ENCODE peak calls at places on chromosomes 11 and 22, in five cellular contexts. W is psoas muscle, G is IMR-90, P is uterus, Z is RWPE1. J is an unnamed sample.

GRCh38 chr22:19716829-19717105 is 2.5 kb downstream of the SEPTIN5 start:
- DNase-seq in W (peak), G (no peak), P (no peak), Z (no peak), J (no peak)

GRCh38 chr22:20532256-20532993 is 25.0 kb downstream of the MED15 start:
- DNase-seq in W (no peak), G (no peak), P (no peak), Z (no peak), J (peak)

GRCh38 chr11:88535916-88536547 is 198.5 kb upstream of the CTSC start:
- DNase-seq in W (no peak), G (peak), P (no peak), Z (peak), J (no peak)

GRCh38 chr11:1946812-1947480 is at the start of gene MRPL23:
- DNase-seq in W (peak), G (no peak), P (peak), Z (no peak), J (no peak)

GRCh38 chr22:31489632-31490495 is at the start of gene EIF4ENIF1:
- DNase-seq in W (peak), G (peak), P (peak), Z (peak), J (peak)

GRCh38 chr11:128405693-128406364 is 181.5 kb downstream of the ETS1 start:
- DNase-seq in W (no peak), G (no peak), P (no peak), Z (no peak), J (no peak)

GRCh38 chr22:23822101-23822671 is 16.6 kb downstream of the DERL3 start:
- DNase-seq in W (no peak), G (no peak), P (no peak), Z (no peak), J (no peak)

GRCh38 chr11:62025429-62026105 is 58.1 kb upstream of the FTH1 start:
- DNase-seq in W (peak), G (peak), P (peak), Z (peak), J (peak)

GRCh38 chr22:42805016-42805997 is 51.8 kb downstream of the ARFGAP3 start:
- DNase-seq in W (peak), G (no peak), P (no peak), Z (peak), J (no peak)

GRCh38 chr11:127996825-127997224 is 590.5 kb downstream of the ETS1 start:
- DNase-seq in W (no peak), G (peak), P (no peak), Z (no peak), J (no peak)

GRCh38 chr22:45707605-45708004 is 36.0 kb downstream of the ATXN10 start:
- DNase-seq in W (no peak), G (no peak), P (no peak), Z (no peak), J (no peak)

GRCh38 chr11:117020287-117020686 is 77.9 kb downstream of the SIK3 start:
- DNase-seq in W (no peak), G (no peak), P (no peak), Z (no peak), J (no peak)

GRCh38 chr11:117019871-117020270 is 78.4 kb downstream of the SIK3 start:
- DNase-seq in W (no peak), G (no peak), P (no peak), Z (no peak), J (no peak)

GRCh38 chr11:117016246-117016645 is 82.0 kb downstream of the SIK3 start:
- DNase-seq in W (no peak), G (no peak), P (no peak), Z (no peak), J (no peak)

GRCh38 chr11:117017456-117017855 is 80.8 kb downstream of the SIK3 start:
- DNase-seq in W (no peak), G (no peak), P (no peak), Z (no peak), J (no peak)

GRCh38 chr11:117016747-117017146 is 81.5 kb downstream of the SIK3 start:
- DNase-seq in W (no peak), G (no peak), P (no peak), Z (no peak), J (no peak)
- H3K27ac ChIP-seq in W (no peak), G (no peak), P (no peak), Z (no peak), J (no peak)

DNA sequence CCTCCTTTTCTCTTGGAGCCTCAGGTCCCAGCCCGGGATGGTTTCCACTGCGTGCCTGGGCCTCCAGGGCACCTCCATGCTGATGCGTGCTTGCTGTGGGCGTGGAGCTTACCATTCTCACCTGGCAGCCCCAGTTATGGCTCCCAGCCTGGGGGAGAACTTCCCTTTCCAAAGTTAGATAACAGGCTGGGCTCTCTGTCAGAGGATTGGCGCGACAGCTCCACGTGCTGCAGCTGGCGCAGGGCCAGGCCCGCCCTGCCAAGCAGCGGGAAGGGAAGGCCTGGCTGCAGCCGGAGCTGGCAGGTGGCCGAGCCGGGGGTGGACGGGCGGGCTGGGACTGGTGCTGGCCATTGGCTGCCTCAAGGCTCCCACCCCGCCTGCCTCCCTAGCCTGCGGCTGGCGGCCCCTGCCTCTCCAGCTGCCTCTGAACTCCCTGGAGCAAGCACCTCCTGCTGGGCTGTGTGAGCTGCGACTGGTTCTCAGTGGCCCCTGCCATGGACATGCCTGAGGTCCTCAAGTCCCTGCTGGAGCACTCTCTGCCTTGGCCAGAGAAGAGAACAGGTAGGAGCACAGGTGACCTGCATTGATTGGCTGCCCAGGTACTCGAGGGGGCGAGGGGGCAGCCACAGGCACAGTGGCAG is 14.6 kb upstream of the TEF start:
- DNase-seq in W (peak), G (peak), P (peak), Z (peak), J (peak)
- H3K27ac ChIP-seq in W (peak), G (peak), P (peak), Z (peak), J (no peak)

GRCh38 chr11:15967166-15967565 is 389.2 kb downstream of the SOX6 start:
- DNase-seq in W (no peak), G (no peak), P (no peak), Z (peak), J (no peak)
- H3K27ac ChIP-seq in W (peak), G (no peak), P (no peak), Z (no peak), J (no peak)

GRCh38 chr11:10655227-10655626 is 38.3 kb downstream of the IRAG1 start:
- DNase-seq in W (no peak), G (no peak), P (no peak), Z (no peak), J (no peak)
- H3K27ac ChIP-seq in W (no peak), G (peak), P (peak), Z (no peak), J (no peak)

DNA sequence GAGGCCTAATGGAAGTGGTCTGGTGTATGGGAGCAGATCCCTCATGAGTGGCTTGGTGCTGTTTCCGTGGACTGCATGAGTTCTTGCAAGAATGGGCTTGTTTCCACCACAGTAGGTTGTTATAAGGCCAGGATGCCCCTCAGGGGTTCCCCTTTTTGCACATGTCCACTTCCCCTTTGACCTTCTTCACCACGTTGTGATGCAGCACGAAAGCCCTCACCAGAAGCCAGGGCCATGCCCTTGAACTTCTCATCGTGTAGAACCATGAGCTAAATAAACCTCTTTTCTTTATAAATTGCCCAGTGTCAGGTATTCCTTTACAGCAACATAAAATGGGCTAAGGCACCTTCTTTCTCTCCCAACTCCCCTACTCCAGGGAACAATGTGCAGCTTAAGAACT is 2.8 kb upstream of the NARS2 start:
- DNase-seq in W (no peak), G (no peak), P (no peak), Z (no peak), J (no peak)
- H3K27ac ChIP-seq in W (no peak), G (no peak), P (no peak), Z (no peak), J (no peak)

DNA sequence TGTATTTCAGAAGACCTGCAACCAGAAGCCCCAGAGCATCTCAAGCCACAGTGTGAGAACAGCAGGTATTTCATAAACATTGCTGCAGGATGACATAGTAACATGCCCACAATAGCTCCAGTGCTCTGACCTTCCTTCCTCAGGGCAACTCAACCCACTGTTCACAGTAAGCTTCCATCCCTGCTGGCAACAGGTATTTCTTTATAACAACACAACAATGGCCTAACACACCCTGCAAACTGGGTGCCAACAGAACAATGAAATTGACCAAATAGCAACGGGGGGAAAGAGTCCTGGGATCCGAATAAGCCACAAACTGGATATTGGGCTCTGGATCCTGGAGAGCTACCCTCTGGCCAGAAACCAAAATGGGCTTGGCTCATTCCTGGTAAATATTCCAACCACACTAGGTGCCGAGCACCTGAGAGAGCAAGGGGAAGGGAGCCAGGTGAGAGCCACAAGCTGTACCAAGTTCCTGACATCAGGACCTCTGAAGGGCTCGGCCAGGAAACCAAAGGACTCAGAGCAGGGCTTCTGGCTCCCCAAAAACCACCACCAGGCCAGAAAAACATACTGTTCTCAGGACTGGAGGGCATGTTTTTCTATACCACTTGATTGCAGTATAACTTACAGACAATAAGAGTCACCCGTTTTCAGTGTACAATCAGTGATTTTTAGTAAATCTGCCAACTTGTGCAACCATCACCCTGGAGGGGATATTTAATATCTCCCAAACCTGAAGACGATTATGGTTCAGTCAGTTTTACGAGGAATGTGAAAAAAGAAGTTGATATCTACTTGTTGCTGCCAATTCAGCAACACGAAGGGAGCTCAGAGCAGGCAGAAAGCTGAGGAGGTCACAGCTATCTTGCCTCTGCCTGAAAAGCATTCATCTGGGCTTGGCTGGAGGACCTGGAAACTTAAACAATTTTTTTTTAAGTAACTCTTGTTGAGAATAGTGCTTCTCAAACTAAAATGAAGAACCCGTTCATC is 99.3 kb downstream of the MICAL3 start:
- DNase-seq in W (no peak), G (no peak), P (no peak), Z (no peak), J (no peak)
- H3K27ac ChIP-seq in W (no peak), G (no peak), P (peak), Z (peak), J (no peak)

GRCh38 chr11:26093206-26093605 is 238.7 kb upstream of the ANO3 start:
- DNase-seq in W (no peak), G (no peak), P (no peak), Z (no peak), J (no peak)

GRCh38 chr11:26095340-26095739 is 236.6 kb upstream of the ANO3 start:
- DNase-seq in W (no peak), G (no peak), P (no peak), Z (no peak), J (no peak)
- H3K27ac ChIP-seq in W (no peak), G (no peak), P (no peak), Z (no peak), J (no peak)

GRCh38 chr11:66651011-66651410 is 12.5 kb downstream of the RBM4 start:
- DNase-seq in W (no peak), G (peak), P (no peak), Z (no peak), J (no peak)

GRCh38 chr11:66652651-66653050 is 14.1 kb downstream of the RBM4 start:
- DNase-seq in W (no peak), G (no peak), P (no peak), Z (no peak), J (no peak)

GRCh38 chr11:66649903-66650302 is 11.4 kb downstream of the RBM4 start:
- DNase-seq in W (no peak), G (no peak), P (no peak), Z (no peak), J (no peak)

DNA sequence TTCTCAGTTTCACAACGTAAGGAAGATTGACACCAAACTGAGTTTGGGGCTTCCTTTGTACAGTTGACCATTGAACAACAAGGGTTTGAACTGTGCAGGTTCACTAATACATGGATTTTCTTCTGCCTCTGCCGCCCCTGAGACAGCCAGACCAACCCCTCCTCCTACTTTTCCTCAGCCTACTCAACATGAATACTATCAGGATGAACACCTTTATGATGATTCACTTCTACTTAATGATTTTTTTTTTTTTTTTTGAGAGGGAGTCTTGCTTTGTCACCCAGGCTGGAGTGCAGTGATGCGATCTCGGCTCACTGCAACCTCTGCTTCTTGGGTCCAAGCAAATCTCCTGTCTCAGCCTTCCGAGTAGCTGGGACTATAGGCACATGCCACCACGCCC is 14.6 kb downstream of the RBM4 start:
- DNase-seq in W (no peak), G (peak), P (no peak), Z (no peak), J (no peak)
- H3K27ac ChIP-seq in W (no peak), G (no peak), P (no peak), Z (no peak), J (no peak)